ENCODE peak calls at places on chromosomes 1 and 21, in four cellular contexts. Y is activated CD4-positive, alpha-beta T cell treated with anti-CD3 and anti-CD28 coated beads for 48 hours; C is cardiac muscle cell; K is MCF 10A. V is an unnamed sample.

GRCh38 chr1:67908260-67908936 is 75.1 kb upstream of the GNG12 start:
- DNase-seq in Y (no peak), C (no peak), K (no peak), V (no peak)

GRCh38 chr1:188350104-188350503 is 1521.4 kb downstream of the PLA2G4A start:
- DNase-seq in Y (no peak), C (no peak), K (peak), V (no peak)

GRCh38 chr1:180199018-180199417 is 31.0 kb upstream of the LHX4 start:
- DNase-seq in Y (no peak), C (no peak), K (no peak), V (no peak)

GRCh38 chr1:55781944-55782482 is 566.8 kb upstream of the USP24 start:
- DNase-seq in Y (no peak), C (peak), K (peak), V (no peak)

GRCh38 chr1:77467196-77467595 is 185.4 kb downstream of the AK5 start:
- DNase-seq in Y (no peak), C (no peak), K (no peak), V (no peak)

GRCh38 chr1:44808938-44809917 is 905 bp downstream of the BTBD19 start:
- DNase-seq in Y (peak), C (peak), K (peak), V (peak)

GRCh38 chr1:32953495-32953894 is 11.1 kb downstream of the RNF19B start:
- DNase-seq in Y (no peak), C (no peak), K (peak), V (no peak)

GRCh38 chr1:235650341-235651169 is 971 bp upstream of the GNG4 start:
- DNase-seq in Y (peak), C (no peak), K (no peak), V (no peak)

GRCh38 chr1:107141491-107142369 is 891 bp downstream of the NTNG1 start:
- DNase-seq in Y (peak), C (peak), K (peak), V (peak)

GRCh38 chr1:98367426-98367825 is 294.1 kb upstream of the SNX7 start:
- DNase-seq in Y (no peak), C (no peak), K (no peak), V (no peak)

GRCh38 chr1:178066904-178067531 is 26.9 kb upstream of the RASAL2 start:
- DNase-seq in Y (no peak), C (peak), K (no peak), V (no peak)

GRCh38 chr1:41361495-41362356 is 492 bp downstream of the FOXO6 start:
- DNase-seq in Y (peak), C (no peak), K (no peak), V (peak)

GRCh38 chr21:44532712-44533111 is 7.3 kb downstream of the KRTAP10-1 start:
- DNase-seq in Y (no peak), C (no peak), K (no peak), V (no peak)

GRCh38 chr1:59903136-59903754 is 23.3 kb downstream of the CYP2J2 start:
- DNase-seq in Y (peak), C (peak), K (peak), V (no peak)

GRCh38 chr1:31154000-31154631 is 85.6 kb downstream of the NKAIN1 start:
- DNase-seq in Y (no peak), C (no peak), K (peak), V (no peak)

GRCh38 chr1:74690909-74691308 is 17.3 kb upstream of the ERICH3 start:
- DNase-seq in Y (no peak), C (no peak), K (no peak), V (no peak)

GRCh38 chr1:163747261-163747660 is 425.5 kb downstream of the NUF2 start:
- DNase-seq in Y (no peak), C (no peak), K (no peak), V (no peak)

GRCh38 chr1:7104053-7104738 is 318.9 kb downstream of the CAMTA1 start:
- DNase-seq in Y (no peak), C (no peak), K (no peak), V (no peak)

GRCh38 chr21:32726742-32727477 is 903 bp downstream of the SYNJ1 start:
- DNase-seq in Y (peak), C (peak), K (peak), V (peak)

GRCh38 chr1:91851130-91852010 is 34.6 kb downstream of the TGFBR3 start:
- DNase-seq in Y (no peak), C (peak), K (peak), V (no peak)

GRCh38 chr1:26468911-26469310 is 3.3 kb upstream of the HMGN2 start:
- DNase-seq in Y (no peak), C (no peak), K (no peak), V (no peak)

GRCh38 chr1:234509457-234510328 is 30.7 kb upstream of the TARBP1 start:
- DNase-seq in Y (no peak), C (peak), K (peak), V (no peak)

GRCh38 chr21:41954654-41955499 is 1.1 kb upstream of the C2CD2 start:
- DNase-seq in Y (no peak), C (no peak), K (no peak), V (no peak)

GRCh38 chr1:206736878-206737728 is 33.5 kb upstream of the IL19 start:
- DNase-seq in Y (no peak), C (no peak), K (no peak), V (no peak)

GRCh38 chr1:88875595-88875994 is 15.8 kb downstream of the GTF2B start:
- DNase-seq in Y (no peak), C (no peak), K (no peak), V (no peak)

GRCh38 chr1:29490204-29490934 is 254.0 kb downstream of the PTPRU start:
- DNase-seq in Y (no peak), C (no peak), K (no peak), V (no peak)

GRCh38 chr1:159920202-159920601 is 5.1 kb downstream of the TAGLN2 start:
- DNase-seq in Y (no peak), C (no peak), K (no peak), V (no peak)

V was measured in K562.